ENCODE peak calls at places on chromosomes 6 and 20, in eight cellular contexts. One of them, this sample, is unnamed.

GRCh38 chr6:133890941-133891813 is 2.3 kb downstream of the TCF21 start:
- DNase-seq in tibial nerve: no peak
- DNase-seq in NCI-H2081: peak
- DNase-seq in stimulated activated CD8-positive, alpha-beta memory T cell treated with anti-CD3 and anti-CD28 coated beads, Interleukin-15, amount 100 ng/mL, for 4 hours: no peak
- DNase-seq in NCI-H748 treated with DMSO at 0.1 percent for 48 hours: peak
- DNase-seq in fibroblast of lung: no peak
- DNase-seq in stimulated activated CD4-positive, alpha-beta T cell treated with anti-CD3 and anti-CD28 coated beads, Interleukin-1b, Interleukin-23, amount 100 ng/mL, for 24 hours: no peak
- DNase-seq in activated CD8-positive, alpha-beta memory T cell treated with anti-CD3 and anti-CD28 coated beads for 48 hours: peak
- DNase-seq in this sample: no peak

GRCh38 chr20:49696594-49696993 is 17.1 kb downstream of the B4GALT5 start:
- DNase-seq in stimulated activated CD4-positive, alpha-beta T cell treated with anti-CD3 and anti-CD28 coated beads, Interleukin-1b, Interleukin-23, amount 100 ng/mL, for 24 hours: no peak
- DNase-seq in tibial nerve: no peak
- DNase-seq in NCI-H748 treated with DMSO at 0.1 percent for 48 hours: no peak
- DNase-seq in NCI-H2081: no peak
- DNase-seq in activated CD8-positive, alpha-beta memory T cell treated with anti-CD3 and anti-CD28 coated beads for 48 hours: no peak
- DNase-seq in stimulated activated CD8-positive, alpha-beta memory T cell treated with anti-CD3 and anti-CD28 coated beads, Interleukin-15, amount 100 ng/mL, for 4 hours: no peak
- DNase-seq in fibroblast of lung: peak
- DNase-seq in this sample: no peak

GRCh38 chr6:54085526-54085925 is 25.7 kb upstream of the MLIP start:
- DNase-seq in tibial nerve: no peak
- DNase-seq in stimulated activated CD8-positive, alpha-beta memory T cell treated with anti-CD3 and anti-CD28 coated beads, Interleukin-15, amount 100 ng/mL, for 4 hours: no peak
- DNase-seq in NCI-H748 treated with DMSO at 0.1 percent for 48 hours: no peak
- DNase-seq in NCI-H2081: no peak
- DNase-seq in fibroblast of lung: peak
- DNase-seq in activated CD8-positive, alpha-beta memory T cell treated with anti-CD3 and anti-CD28 coated beads for 48 hours: no peak
- DNase-seq in stimulated activated CD4-positive, alpha-beta T cell treated with anti-CD3 and anti-CD28 coated beads, Interleukin-1b, Interleukin-23, amount 100 ng/mL, for 24 hours: no peak
- DNase-seq in this sample: no peak

GRCh38 chr6:109241199-109241598 is 141.1 kb downstream of the CD164 start:
- DNase-seq in fibroblast of lung: peak
- DNase-seq in stimulated activated CD4-positive, alpha-beta T cell treated with anti-CD3 and anti-CD28 coated beads, Interleukin-1b, Interleukin-23, amount 100 ng/mL, for 24 hours: no peak
- DNase-seq in stimulated activated CD8-positive, alpha-beta memory T cell treated with anti-CD3 and anti-CD28 coated beads, Interleukin-15, amount 100 ng/mL, for 4 hours: no peak
- DNase-seq in NCI-H2081: no peak
- DNase-seq in NCI-H748 treated with DMSO at 0.1 percent for 48 hours: no peak
- DNase-seq in tibial nerve: no peak
- DNase-seq in activated CD8-positive, alpha-beta memory T cell treated with anti-CD3 and anti-CD28 coated beads for 48 hours: no peak
- DNase-seq in this sample: no peak

GRCh38 chr6:7559651-7560385 is 18.3 kb downstream of the DSP start:
- DNase-seq in tibial nerve: no peak
- DNase-seq in NCI-H2081: no peak
- DNase-seq in fibroblast of lung: no peak
- DNase-seq in stimulated activated CD8-positive, alpha-beta memory T cell treated with anti-CD3 and anti-CD28 coated beads, Interleukin-15, amount 100 ng/mL, for 4 hours: no peak
- DNase-seq in stimulated activated CD4-positive, alpha-beta T cell treated with anti-CD3 and anti-CD28 coated beads, Interleukin-1b, Interleukin-23, amount 100 ng/mL, for 24 hours: no peak
- DNase-seq in NCI-H748 treated with DMSO at 0.1 percent for 48 hours: no peak
- DNase-seq in activated CD8-positive, alpha-beta memory T cell treated with anti-CD3 and anti-CD28 coated beads for 48 hours: no peak
- DNase-seq in this sample: no peak

GRCh38 chr20:36482044-36482473 is 59.3 kb upstream of the MYL9 start:
- DNase-seq in fibroblast of lung: no peak
- DNase-seq in tibial nerve: no peak
- DNase-seq in NCI-H748 treated with DMSO at 0.1 percent for 48 hours: no peak
- DNase-seq in stimulated activated CD4-positive, alpha-beta T cell treated with anti-CD3 and anti-CD28 coated beads, Interleukin-1b, Interleukin-23, amount 100 ng/mL, for 24 hours: no peak
- DNase-seq in NCI-H2081: peak
- DNase-seq in stimulated activated CD8-positive, alpha-beta memory T cell treated with anti-CD3 and anti-CD28 coated beads, Interleukin-15, amount 100 ng/mL, for 4 hours: no peak
- DNase-seq in activated CD8-positive, alpha-beta memory T cell treated with anti-CD3 and anti-CD28 coated beads for 48 hours: no peak
- DNase-seq in this sample: no peak

GRCh38 chr6:42086046-42086664 is 35.8 kb downstream of the TAF8 start:
- DNase-seq in tibial nerve: no peak
- DNase-seq in NCI-H748 treated with DMSO at 0.1 percent for 48 hours: no peak
- DNase-seq in activated CD8-positive, alpha-beta memory T cell treated with anti-CD3 and anti-CD28 coated beads for 48 hours: no peak
- DNase-seq in fibroblast of lung: no peak
- DNase-seq in NCI-H2081: no peak
- DNase-seq in stimulated activated CD8-positive, alpha-beta memory T cell treated with anti-CD3 and anti-CD28 coated beads, Interleukin-15, amount 100 ng/mL, for 4 hours: no peak
- DNase-seq in stimulated activated CD4-positive, alpha-beta T cell treated with anti-CD3 and anti-CD28 coated beads, Interleukin-1b, Interleukin-23, amount 100 ng/mL, for 24 hours: no peak
- DNase-seq in this sample: no peak

GRCh38 chr20:11952621-11953020 is 34.9 kb downstream of the BTBD3 start:
- DNase-seq in tibial nerve: no peak
- DNase-seq in NCI-H748 treated with DMSO at 0.1 percent for 48 hours: no peak
- DNase-seq in stimulated activated CD8-positive, alpha-beta memory T cell treated with anti-CD3 and anti-CD28 coated beads, Interleukin-15, amount 100 ng/mL, for 4 hours: no peak
- DNase-seq in activated CD8-positive, alpha-beta memory T cell treated with anti-CD3 and anti-CD28 coated beads for 48 hours: no peak
- DNase-seq in fibroblast of lung: peak
- DNase-seq in stimulated activated CD4-positive, alpha-beta T cell treated with anti-CD3 and anti-CD28 coated beads, Interleukin-1b, Interleukin-23, amount 100 ng/mL, for 24 hours: no peak
- DNase-seq in NCI-H2081: no peak
- DNase-seq in this sample: no peak

GRCh38 chr6:64224819-64225218 is 589.2 kb downstream of the PHF3 start:
- DNase-seq in stimulated activated CD8-positive, alpha-beta memory T cell treated with anti-CD3 and anti-CD28 coated beads, Interleukin-15, amount 100 ng/mL, for 4 hours: no peak
- DNase-seq in fibroblast of lung: no peak
- DNase-seq in NCI-H2081: no peak
- DNase-seq in activated CD8-positive, alpha-beta memory T cell treated with anti-CD3 and anti-CD28 coated beads for 48 hours: no peak
- DNase-seq in tibial nerve: no peak
- DNase-seq in NCI-H748 treated with DMSO at 0.1 percent for 48 hours: no peak
- DNase-seq in stimulated activated CD4-positive, alpha-beta T cell treated with anti-CD3 and anti-CD28 coated beads, Interleukin-1b, Interleukin-23, amount 100 ng/mL, for 24 hours: no peak
- DNase-seq in this sample: no peak

GRCh38 chr20:37741055-37741454 is 47.2 kb downstream of the CTNNBL1 start:
- DNase-seq in tibial nerve: no peak
- DNase-seq in fibroblast of lung: peak
- DNase-seq in activated CD8-positive, alpha-beta memory T cell treated with anti-CD3 and anti-CD28 coated beads for 48 hours: no peak
- DNase-seq in stimulated activated CD4-positive, alpha-beta T cell treated with anti-CD3 and anti-CD28 coated beads, Interleukin-1b, Interleukin-23, amount 100 ng/mL, for 24 hours: no peak
- DNase-seq in NCI-H748 treated with DMSO at 0.1 percent for 48 hours: no peak
- DNase-seq in NCI-H2081: no peak
- DNase-seq in stimulated activated CD8-positive, alpha-beta memory T cell treated with anti-CD3 and anti-CD28 coated beads, Interleukin-15, amount 100 ng/mL, for 4 hours: no peak
- DNase-seq in this sample: no peak

GRCh38 chr6:10518461-10519216 is 2.5 kb upstream of the GCNT2 start:
- DNase-seq in tibial nerve: no peak
- DNase-seq in stimulated activated CD4-positive, alpha-beta T cell treated with anti-CD3 and anti-CD28 coated beads, Interleukin-1b, Interleukin-23, amount 100 ng/mL, for 24 hours: no peak
- DNase-seq in activated CD8-positive, alpha-beta memory T cell treated with anti-CD3 and anti-CD28 coated beads for 48 hours: no peak
- DNase-seq in NCI-H748 treated with DMSO at 0.1 percent for 48 hours: no peak
- DNase-seq in stimulated activated CD8-positive, alpha-beta memory T cell treated with anti-CD3 and anti-CD28 coated beads, Interleukin-15, amount 100 ng/mL, for 4 hours: no peak
- DNase-seq in fibroblast of lung: peak
- DNase-seq in NCI-H2081: no peak
- DNase-seq in this sample: no peak

GRCh38 chr20:57223648-57224489 is 42.6 kb downstream of the BMP7 start:
- DNase-seq in stimulated activated CD8-positive, alpha-beta memory T cell treated with anti-CD3 and anti-CD28 coated beads, Interleukin-15, amount 100 ng/mL, for 4 hours: no peak
- DNase-seq in NCI-H748 treated with DMSO at 0.1 percent for 48 hours: no peak
- DNase-seq in stimulated activated CD4-positive, alpha-beta T cell treated with anti-CD3 and anti-CD28 coated beads, Interleukin-1b, Interleukin-23, amount 100 ng/mL, for 24 hours: no peak
- DNase-seq in fibroblast of lung: no peak
- DNase-seq in tibial nerve: peak
- DNase-seq in activated CD8-positive, alpha-beta memory T cell treated with anti-CD3 and anti-CD28 coated beads for 48 hours: no peak
- DNase-seq in NCI-H2081: no peak
- DNase-seq in this sample: no peak

GRCh38 chr6:27617700-27618689 is 145.1 kb upstream of the ZNF184 start:
- DNase-seq in fibroblast of lung: peak
- DNase-seq in NCI-H2081: no peak
- DNase-seq in activated CD8-positive, alpha-beta memory T cell treated with anti-CD3 and anti-CD28 coated beads for 48 hours: no peak
- DNase-seq in stimulated activated CD4-positive, alpha-beta T cell treated with anti-CD3 and anti-CD28 coated beads, Interleukin-1b, Interleukin-23, amount 100 ng/mL, for 24 hours: no peak
- DNase-seq in NCI-H748 treated with DMSO at 0.1 percent for 48 hours: peak
- DNase-seq in tibial nerve: no peak
- DNase-seq in stimulated activated CD8-positive, alpha-beta memory T cell treated with anti-CD3 and anti-CD28 coated beads, Interleukin-15, amount 100 ng/mL, for 4 hours: no peak
- DNase-seq in this sample: no peak

GRCh38 chr6:41200901-41201783 is at the start of gene TREML2:
- DNase-seq in tibial nerve: no peak
- DNase-seq in fibroblast of lung: no peak
- DNase-seq in NCI-H2081: no peak
- DNase-seq in NCI-H748 treated with DMSO at 0.1 percent for 48 hours: no peak
- DNase-seq in activated CD8-positive, alpha-beta memory T cell treated with anti-CD3 and anti-CD28 coated beads for 48 hours: no peak
- DNase-seq in stimulated activated CD4-positive, alpha-beta T cell treated with anti-CD3 and anti-CD28 coated beads, Interleukin-1b, Interleukin-23, amount 100 ng/mL, for 24 hours: no peak
- DNase-seq in stimulated activated CD8-positive, alpha-beta memory T cell treated with anti-CD3 and anti-CD28 coated beads, Interleukin-15, amount 100 ng/mL, for 4 hours: no peak
- DNase-seq in this sample: no peak

GRCh38 chr6:151716446-151717047 is 90.9 kb upstream of the ESR1 start:
- DNase-seq in fibroblast of lung: no peak
- DNase-seq in activated CD8-positive, alpha-beta memory T cell treated with anti-CD3 and anti-CD28 coated beads for 48 hours: no peak
- DNase-seq in NCI-H2081: no peak
- DNase-seq in stimulated activated CD8-positive, alpha-beta memory T cell treated with anti-CD3 and anti-CD28 coated beads, Interleukin-15, amount 100 ng/mL, for 4 hours: no peak
- DNase-seq in NCI-H748 treated with DMSO at 0.1 percent for 48 hours: no peak
- DNase-seq in stimulated activated CD4-positive, alpha-beta T cell treated with anti-CD3 and anti-CD28 coated beads, Interleukin-1b, Interleukin-23, amount 100 ng/mL, for 24 hours: no peak
- DNase-seq in tibial nerve: no peak
- DNase-seq in this sample: no peak

GRCh38 chr6:144252289-144252688 is 32.8 kb upstream of the UTRN start:
- DNase-seq in NCI-H748 treated with DMSO at 0.1 percent for 48 hours: no peak
- DNase-seq in NCI-H2081: no peak
- DNase-seq in stimulated activated CD8-positive, alpha-beta memory T cell treated with anti-CD3 and anti-CD28 coated beads, Interleukin-15, amount 100 ng/mL, for 4 hours: no peak
- DNase-seq in tibial nerve: no peak
- DNase-seq in activated CD8-positive, alpha-beta memory T cell treated with anti-CD3 and anti-CD28 coated beads for 48 hours: no peak
- DNase-seq in stimulated activated CD4-positive, alpha-beta T cell treated with anti-CD3 and anti-CD28 coated beads, Interleukin-1b, Interleukin-23, amount 100 ng/mL, for 24 hours: no peak
- DNase-seq in fibroblast of lung: no peak
- DNase-seq in this sample: no peak

GRCh38 chr6:28729501-28730402 is 194.0 kb downstream of the TRIM27 start:
- DNase-seq in stimulated activated CD8-positive, alpha-beta memory T cell treated with anti-CD3 and anti-CD28 coated beads, Interleukin-15, amount 100 ng/mL, for 4 hours: no peak
- DNase-seq in NCI-H748 treated with DMSO at 0.1 percent for 48 hours: no peak
- DNase-seq in NCI-H2081: no peak
- DNase-seq in tibial nerve: no peak
- DNase-seq in activated CD8-positive, alpha-beta memory T cell treated with anti-CD3 and anti-CD28 coated beads for 48 hours: no peak
- DNase-seq in stimulated activated CD4-positive, alpha-beta T cell treated with anti-CD3 and anti-CD28 coated beads, Interleukin-1b, Interleukin-23, amount 100 ng/mL, for 24 hours: no peak
- DNase-seq in fibroblast of lung: no peak
- DNase-seq in this sample: no peak

GRCh38 chr6:43627008-43627825 is 1.8 kb downstream of the GTPBP2 start:
- DNase-seq in NCI-H2081: peak
- DNase-seq in activated CD8-positive, alpha-beta memory T cell treated with anti-CD3 and anti-CD28 coated beads for 48 hours: no peak
- DNase-seq in fibroblast of lung: peak
- DNase-seq in NCI-H748 treated with DMSO at 0.1 percent for 48 hours: peak
- DNase-seq in tibial nerve: peak
- DNase-seq in stimulated activated CD4-positive, alpha-beta T cell treated with anti-CD3 and anti-CD28 coated beads, Interleukin-1b, Interleukin-23, amount 100 ng/mL, for 24 hours: no peak
- DNase-seq in stimulated activated CD8-positive, alpha-beta memory T cell treated with anti-CD3 and anti-CD28 coated beads, Interleukin-15, amount 100 ng/mL, for 4 hours: no peak
- DNase-seq in this sample: no peak

GRCh38 chr6:132058975-132059374 is 107.8 kb upstream of the CCN2 start:
- DNase-seq in fibroblast of lung: no peak
- DNase-seq in NCI-H748 treated with DMSO at 0.1 percent for 48 hours: no peak
- DNase-seq in activated CD8-positive, alpha-beta memory T cell treated with anti-CD3 and anti-CD28 coated beads for 48 hours: no peak
- DNase-seq in NCI-H2081: no peak
- DNase-seq in tibial nerve: no peak
- DNase-seq in stimulated activated CD4-positive, alpha-beta T cell treated with anti-CD3 and anti-CD28 coated beads, Interleukin-1b, Interleukin-23, amount 100 ng/mL, for 24 hours: no peak
- DNase-seq in stimulated activated CD8-positive, alpha-beta memory T cell treated with anti-CD3 and anti-CD28 coated beads, Interleukin-15, amount 100 ng/mL, for 4 hours: no peak
- DNase-seq in this sample: no peak

GRCh38 chr6:138571585-138572199 is 72.4 kb upstream of the NHSL1 start:
- DNase-seq in stimulated activated CD8-positive, alpha-beta memory T cell treated with anti-CD3 and anti-CD28 coated beads, Interleukin-15, amount 100 ng/mL, for 4 hours: no peak
- DNase-seq in NCI-H2081: no peak
- DNase-seq in tibial nerve: no peak
- DNase-seq in NCI-H748 treated with DMSO at 0.1 percent for 48 hours: peak
- DNase-seq in activated CD8-positive, alpha-beta memory T cell treated with anti-CD3 and anti-CD28 coated beads for 48 hours: no peak
- DNase-seq in fibroblast of lung: peak
- DNase-seq in stimulated activated CD4-positive, alpha-beta T cell treated with anti-CD3 and anti-CD28 coated beads, Interleukin-1b, Interleukin-23, amount 100 ng/mL, for 24 hours: no peak
- DNase-seq in this sample: no peak

GRCh38 chr20:11271319-11271718 is 597.5 kb upstream of the JAG1 start:
- DNase-seq in NCI-H748 treated with DMSO at 0.1 percent for 48 hours: no peak
- DNase-seq in stimulated activated CD4-positive, alpha-beta T cell treated with anti-CD3 and anti-CD28 coated beads, Interleukin-1b, Interleukin-23, amount 100 ng/mL, for 24 hours: no peak
- DNase-seq in activated CD8-positive, alpha-beta memory T cell treated with anti-CD3 and anti-CD28 coated beads for 48 hours: no peak
- DNase-seq in fibroblast of lung: no peak
- DNase-seq in stimulated activated CD8-positive, alpha-beta memory T cell treated with anti-CD3 and anti-CD28 coated beads, Interleukin-15, amount 100 ng/mL, for 4 hours: no peak
- DNase-seq in tibial nerve: no peak
- DNase-seq in NCI-H2081: no peak
- DNase-seq in this sample: no peak

GRCh38 chr6:56699066-56699654 is 56.5 kb upstream of the DST start:
- DNase-seq in activated CD8-positive, alpha-beta memory T cell treated with anti-CD3 and anti-CD28 coated beads for 48 hours: no peak
- DNase-seq in tibial nerve: no peak
- DNase-seq in NCI-H2081: no peak
- DNase-seq in NCI-H748 treated with DMSO at 0.1 percent for 48 hours: peak
- DNase-seq in stimulated activated CD8-positive, alpha-beta memory T cell treated with anti-CD3 and anti-CD28 coated beads, Interleukin-15, amount 100 ng/mL, for 4 hours: no peak
- DNase-seq in fibroblast of lung: no peak
- DNase-seq in stimulated activated CD4-positive, alpha-beta T cell treated with anti-CD3 and anti-CD28 coated beads, Interleukin-1b, Interleukin-23, amount 100 ng/mL, for 24 hours: no peak
- DNase-seq in this sample: no peak

GRCh38 chr6:42896178-42896719 is 16.8 kb downstream of the RPL7L1 start:
- DNase-seq in NCI-H748 treated with DMSO at 0.1 percent for 48 hours: no peak
- DNase-seq in stimulated activated CD8-positive, alpha-beta memory T cell treated with anti-CD3 and anti-CD28 coated beads, Interleukin-15, amount 100 ng/mL, for 4 hours: no peak
- DNase-seq in fibroblast of lung: no peak
- DNase-seq in stimulated activated CD4-positive, alpha-beta T cell treated with anti-CD3 and anti-CD28 coated beads, Interleukin-1b, Interleukin-23, amount 100 ng/mL, for 24 hours: no peak
- DNase-seq in NCI-H2081: peak
- DNase-seq in activated CD8-positive, alpha-beta memory T cell treated with anti-CD3 and anti-CD28 coated beads for 48 hours: no peak
- DNase-seq in tibial nerve: no peak
- DNase-seq in this sample: no peak

GRCh38 chr20:59191036-59191755 is 27.6 kb downstream of the ZNF831 start:
- DNase-seq in tibial nerve: no peak
- DNase-seq in stimulated activated CD4-positive, alpha-beta T cell treated with anti-CD3 and anti-CD28 coated beads, Interleukin-1b, Interleukin-23, amount 100 ng/mL, for 24 hours: no peak
- DNase-seq in fibroblast of lung: no peak
- DNase-seq in activated CD8-positive, alpha-beta memory T cell treated with anti-CD3 and anti-CD28 coated beads for 48 hours: no peak
- DNase-seq in NCI-H748 treated with DMSO at 0.1 percent for 48 hours: no peak
- DNase-seq in NCI-H2081: no peak
- DNase-seq in stimulated activated CD8-positive, alpha-beta memory T cell treated with anti-CD3 and anti-CD28 coated beads, Interleukin-15, amount 100 ng/mL, for 4 hours: no peak
- DNase-seq in this sample: no peak

GRCh38 chr6:130187335-130188206 is 35.2 kb downstream of the SAMD3 start:
- DNase-seq in activated CD8-positive, alpha-beta memory T cell treated with anti-CD3 and anti-CD28 coated beads for 48 hours: no peak
- DNase-seq in tibial nerve: no peak
- DNase-seq in stimulated activated CD8-positive, alpha-beta memory T cell treated with anti-CD3 and anti-CD28 coated beads, Interleukin-15, amount 100 ng/mL, for 4 hours: no peak
- DNase-seq in NCI-H2081: no peak
- DNase-seq in fibroblast of lung: no peak
- DNase-seq in NCI-H748 treated with DMSO at 0.1 percent for 48 hours: no peak
- DNase-seq in stimulated activated CD4-positive, alpha-beta T cell treated with anti-CD3 and anti-CD28 coated beads, Interleukin-1b, Interleukin-23, amount 100 ng/mL, for 24 hours: no peak
- DNase-seq in this sample: no peak

GRCh38 chr6:154341326-154341725 is 15.3 kb downstream of the IPCEF1 start:
- DNase-seq in NCI-H748 treated with DMSO at 0.1 percent for 48 hours: no peak
- DNase-seq in tibial nerve: no peak
- DNase-seq in fibroblast of lung: no peak
- DNase-seq in activated CD8-positive, alpha-beta memory T cell treated with anti-CD3 and anti-CD28 coated beads for 48 hours: no peak
- DNase-seq in stimulated activated CD4-positive, alpha-beta T cell treated with anti-CD3 and anti-CD28 coated beads, Interleukin-1b, Interleukin-23, amount 100 ng/mL, for 24 hours: no peak
- DNase-seq in stimulated activated CD8-positive, alpha-beta memory T cell treated with anti-CD3 and anti-CD28 coated beads, Interleukin-15, amount 100 ng/mL, for 4 hours: no peak
- DNase-seq in NCI-H2081: no peak
- DNase-seq in this sample: no peak

GRCh38 chr6:170529839-170530520 is 23.1 kb downstream of the PSMB1 start:
- DNase-seq in activated CD8-positive, alpha-beta memory T cell treated with anti-CD3 and anti-CD28 coated beads for 48 hours: peak
- DNase-seq in tibial nerve: peak
- DNase-seq in stimulated activated CD4-positive, alpha-beta T cell treated with anti-CD3 and anti-CD28 coated beads, Interleukin-1b, Interleukin-23, amount 100 ng/mL, for 24 hours: peak
- DNase-seq in NCI-H748 treated with DMSO at 0.1 percent for 48 hours: peak
- DNase-seq in NCI-H2081: peak
- DNase-seq in fibroblast of lung: peak
- DNase-seq in stimulated activated CD8-positive, alpha-beta memory T cell treated with anti-CD3 and anti-CD28 coated beads, Interleukin-15, amount 100 ng/mL, for 4 hours: no peak
- DNase-seq in this sample: peak

GRCh38 chr6:84119277-84119676 is 85.7 kb downstream of the MRAP2 start:
- DNase-seq in NCI-H748 treated with DMSO at 0.1 percent for 48 hours: no peak
- DNase-seq in stimulated activated CD4-positive, alpha-beta T cell treated with anti-CD3 and anti-CD28 coated beads, Interleukin-1b, Interleukin-23, amount 100 ng/mL, for 24 hours: no peak
- DNase-seq in activated CD8-positive, alpha-beta memory T cell treated with anti-CD3 and anti-CD28 coated beads for 48 hours: no peak
- DNase-seq in stimulated activated CD8-positive, alpha-beta memory T cell treated with anti-CD3 and anti-CD28 coated beads, Interleukin-15, amount 100 ng/mL, for 4 hours: no peak
- DNase-seq in tibial nerve: no peak
- DNase-seq in fibroblast of lung: no peak
- DNase-seq in NCI-H2081: no peak
- DNase-seq in this sample: no peak

GRCh38 chr6:127514396-127515227 is 4.5 kb downstream of the MTCL3 start:
- DNase-seq in NCI-H2081: no peak
- DNase-seq in fibroblast of lung: peak
- DNase-seq in activated CD8-positive, alpha-beta memory T cell treated with anti-CD3 and anti-CD28 coated beads for 48 hours: no peak
- DNase-seq in tibial nerve: no peak
- DNase-seq in stimulated activated CD8-positive, alpha-beta memory T cell treated with anti-CD3 and anti-CD28 coated beads, Interleukin-15, amount 100 ng/mL, for 4 hours: no peak
- DNase-seq in NCI-H748 treated with DMSO at 0.1 percent for 48 hours: no peak
- DNase-seq in stimulated activated CD4-positive, alpha-beta T cell treated with anti-CD3 and anti-CD28 coated beads, Interleukin-1b, Interleukin-23, amount 100 ng/mL, for 24 hours: no peak
- DNase-seq in this sample: no peak

GRCh38 chr6:110822248-110822647 is 7.0 kb upstream of the CDK19 start:
- DNase-seq in NCI-H2081: no peak
- DNase-seq in stimulated activated CD8-positive, alpha-beta memory T cell treated with anti-CD3 and anti-CD28 coated beads, Interleukin-15, amount 100 ng/mL, for 4 hours: no peak
- DNase-seq in fibroblast of lung: peak
- DNase-seq in stimulated activated CD4-positive, alpha-beta T cell treated with anti-CD3 and anti-CD28 coated beads, Interleukin-1b, Interleukin-23, amount 100 ng/mL, for 24 hours: no peak
- DNase-seq in activated CD8-positive, alpha-beta memory T cell treated with anti-CD3 and anti-CD28 coated beads for 48 hours: no peak
- DNase-seq in tibial nerve: no peak
- DNase-seq in NCI-H748 treated with DMSO at 0.1 percent for 48 hours: no peak
- DNase-seq in this sample: no peak

GRCh38 chr20:61494763-61495595 is 242.9 kb downstream of the CDH4 start:
- DNase-seq in NCI-H748 treated with DMSO at 0.1 percent for 48 hours: no peak
- DNase-seq in stimulated activated CD8-positive, alpha-beta memory T cell treated with anti-CD3 and anti-CD28 coated beads, Interleukin-15, amount 100 ng/mL, for 4 hours: no peak
- DNase-seq in fibroblast of lung: no peak
- DNase-seq in tibial nerve: no peak
- DNase-seq in stimulated activated CD4-positive, alpha-beta T cell treated with anti-CD3 and anti-CD28 coated beads, Interleukin-1b, Interleukin-23, amount 100 ng/mL, for 24 hours: no peak
- DNase-seq in activated CD8-positive, alpha-beta memory T cell treated with anti-CD3 and anti-CD28 coated beads for 48 hours: no peak
- DNase-seq in NCI-H2081: no peak
- DNase-seq in this sample: no peak

GRCh38 chr20:2797136-2797983 is 3.1 kb downstream of the CPXM1 start:
- DNase-seq in stimulated activated CD4-positive, alpha-beta T cell treated with anti-CD3 and anti-CD28 coated beads, Interleukin-1b, Interleukin-23, amount 100 ng/mL, for 24 hours: no peak
- DNase-seq in activated CD8-positive, alpha-beta memory T cell treated with anti-CD3 and anti-CD28 coated beads for 48 hours: no peak
- DNase-seq in NCI-H748 treated with DMSO at 0.1 percent for 48 hours: no peak
- DNase-seq in NCI-H2081: no peak
- DNase-seq in fibroblast of lung: no peak
- DNase-seq in tibial nerve: no peak
- DNase-seq in stimulated activated CD8-positive, alpha-beta memory T cell treated with anti-CD3 and anti-CD28 coated beads, Interleukin-15, amount 100 ng/mL, for 4 hours: no peak
- DNase-seq in this sample: no peak

GRCh38 chr6:71287038-71287437 is 1.6 kb upstream of the OGFRL1 start:
- DNase-seq in stimulated activated CD8-positive, alpha-beta memory T cell treated with anti-CD3 and anti-CD28 coated beads, Interleukin-15, amount 100 ng/mL, for 4 hours: no peak
- DNase-seq in NCI-H2081: no peak
- DNase-seq in fibroblast of lung: no peak
- DNase-seq in NCI-H748 treated with DMSO at 0.1 percent for 48 hours: no peak
- DNase-seq in stimulated activated CD4-positive, alpha-beta T cell treated with anti-CD3 and anti-CD28 coated beads, Interleukin-1b, Interleukin-23, amount 100 ng/mL, for 24 hours: no peak
- DNase-seq in tibial nerve: peak
- DNase-seq in activated CD8-positive, alpha-beta memory T cell treated with anti-CD3 and anti-CD28 coated beads for 48 hours: no peak
- DNase-seq in this sample: no peak